ENCODE peak calls at places on chromosomes 13 and 19, in seven cellular contexts. P is IMR-90, F is heart right ventricle, Z is osteocyte, S is fibroblast of the aortic adventitia, Y is fibroblast of lung, W is Peyer's patch. N is an unnamed sample.

GRCh38 chr19:43727593-43727853 is 11.6 kb downstream of the IRGC start:
- DNase-seq in P (no peak), F (no peak), Z (no peak), S (no peak), Y (no peak), W (no peak), N (no peak)

GRCh38 chr19:7925171-7925837 is 631 bp downstream of the CTXN1 start:
- DNase-seq in P (peak; percentile 73), F (peak; percentile 60), Z (peak; percentile 95), S (peak; percentile 68), Y (peak; percentile 71), W (peak; percentile 81), N (peak; percentile 85)

GRCh38 chr19:13153627-13154240 is 3.5 kb downstream of the IER2 start:
- DNase-seq in P (no peak), F (no peak), Z (no peak), S (peak; percentile 44), Y (peak; percentile 51), W (peak; percentile 65), N (no peak)

GRCh38 chr13:44383945-44384344 is 10.3 kb downstream of the SERP2 start:
- DNase-seq in P (no peak), F (no peak), Z (no peak), S (no peak), Y (no peak), W (no peak), N (no peak)

GRCh38 chr19:7515091-7515470 is 822 bp upstream of the ZNF358 start:
- DNase-seq in P (peak; percentile 66), F (peak; percentile 30), Z (no peak), S (no peak), Y (peak; percentile 82), W (peak; percentile 70), N (no peak)

GRCh38 chr13:28489536-28489935 is 5.4 kb downstream of the FLT1 start:
- DNase-seq in P (peak; percentile 45), F (no peak), Z (no peak), S (no peak), Y (no peak), W (no peak), N (no peak)

GRCh38 chr13:113112893-113113845 is 7.6 kb downstream of the F7 start:
- DNase-seq in P (no peak), F (no peak), Z (peak; percentile 38), S (no peak), Y (no peak), W (peak; percentile 30), N (peak; percentile 27)

GRCh38 chr19:35911173-35911572 is 3.1 kb upstream of the TYROBP start:
- DNase-seq in P (no peak), F (no peak), Z (no peak), S (no peak), Y (no peak), W (no peak), N (no peak)

GRCh38 chr13:45142440-45143345 is 22.4 kb downstream of the GTF2F2 start:
- DNase-seq in P (peak; percentile 54), F (no peak), Z (no peak), S (no peak), Y (peak; percentile 17), W (no peak), N (no peak)

GRCh38 chr19:18494267-18494607 is 27.6 kb downstream of the ELL start:
- DNase-seq in P (peak; percentile 69), F (no peak), Z (no peak), S (peak; percentile 61), Y (peak; percentile 39), W (no peak), N (no peak)

GRCh38 chr19:51783373-51783772 is 11.6 kb upstream of the FPR3 start:
- DNase-seq in P (no peak), F (no peak), Z (no peak), S (peak; percentile 30), Y (no peak), W (no peak), N (no peak)

GRCh38 chr19:10431943-10432735 is 11.8 kb downstream of the PDE4A start:
- DNase-seq in P (no peak), F (peak; percentile 77), Z (no peak), S (peak; percentile 27), Y (no peak), W (peak; percentile 90), N (peak; percentile 92)

GRCh38 chr13:113120300-113121182 is 2.1 kb upstream of the F10 start:
- DNase-seq in P (no peak), F (no peak), Z (peak; percentile 71), S (no peak), Y (no peak), W (peak; percentile 34), N (no peak)

GRCh38 chr13:110353339-110353977 is 46.4 kb downstream of the COL4A2 start:
- DNase-seq in P (no peak), F (no peak), Z (no peak), S (no peak), Y (no peak), W (no peak), N (no peak)

GRCh38 chr19:28943651-28944050 is 269.3 kb downstream of the UQCRFS1 start:
- DNase-seq in P (no peak), F (no peak), Z (no peak), S (no peak), Y (no peak), W (no peak), N (no peak)
- TF ChIP-seq CTCF in P (no peak), F (no peak), Z (no peak), S (no peak), Y (no peak), W (no peak), N (no peak)

GRCh38 chr19:45092747-45093678 is at the start of gene PPP1R37:
- DNase-seq in P (peak; percentile 97), F (peak; percentile 95), Z (peak; percentile 97), S (peak; percentile 99), Y (peak; percentile 99), W (peak; percentile 97), N (peak; percentile 97)
- TF ChIP-seq CTCF in P (peak; percentile 36), F (peak; percentile 45), Z (peak; percentile 49), S (peak; percentile 22), Y (no peak), W (peak; percentile 29), N (peak; percentile 19)

DNA sequence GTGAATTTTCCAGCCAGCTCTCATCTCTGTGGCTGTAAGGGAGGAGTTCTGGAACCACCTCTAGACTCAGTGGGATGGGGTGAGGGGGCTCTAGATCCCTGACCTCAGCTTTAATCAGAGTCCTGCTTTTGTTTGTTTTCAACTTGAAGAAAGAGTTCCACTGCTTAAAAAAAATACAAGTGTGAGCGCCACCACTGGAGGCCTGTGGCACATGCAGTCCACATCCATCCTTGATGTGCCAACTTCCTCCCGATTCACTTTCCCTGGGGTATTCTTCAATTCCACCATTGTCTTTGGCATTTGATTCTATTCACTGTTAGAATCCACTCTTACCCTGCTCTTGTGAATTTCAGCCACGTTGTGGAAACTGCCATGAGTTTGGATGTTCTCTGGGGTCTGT is 62.4 kb upstream of the GJB6 start:
- DNase-seq in P (no peak), F (no peak), Z (no peak), S (no peak), Y (no peak), W (no peak), N (no peak)
- TF ChIP-seq CTCF in P (no peak), F (no peak), Z (no peak), S (no peak), Y (no peak), W (no peak), N (no peak)

DNA sequence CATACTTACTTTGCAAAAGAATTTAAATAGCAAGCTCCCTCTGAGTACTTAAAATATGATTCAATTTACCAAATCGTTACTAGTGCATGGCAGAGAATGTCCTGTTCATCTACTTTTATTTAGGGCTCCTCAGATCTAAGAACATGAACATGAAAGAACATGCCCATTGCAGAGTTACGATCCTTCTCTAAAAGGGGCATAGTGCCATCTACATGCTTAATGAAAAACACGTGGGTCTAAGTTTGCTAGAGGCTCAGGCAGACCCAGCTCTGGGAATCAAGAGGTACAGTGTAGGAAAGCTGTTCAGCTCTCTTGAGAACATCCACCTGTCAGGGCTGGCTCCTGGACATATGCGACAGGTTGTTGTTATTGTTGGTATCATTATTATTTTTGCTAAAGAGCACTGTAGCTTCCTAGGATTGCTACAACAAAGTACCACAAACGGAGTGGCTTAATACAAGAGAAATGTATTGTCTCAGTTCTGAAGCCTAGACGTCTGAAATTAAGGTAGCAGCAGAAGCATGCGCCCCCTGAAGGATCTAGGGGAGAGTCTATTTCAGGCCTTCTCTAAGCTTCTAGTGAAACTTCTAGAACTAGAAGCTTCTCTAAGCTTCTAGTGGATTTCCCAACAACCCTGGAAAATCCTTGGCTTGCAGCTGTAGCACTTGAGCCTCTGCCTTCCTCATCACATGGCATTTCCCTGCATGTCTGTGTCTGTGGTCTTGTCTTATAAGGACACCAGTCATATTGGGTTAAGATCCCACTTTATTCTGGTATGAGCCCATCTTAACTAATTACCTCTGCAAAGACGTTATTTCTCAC is 133.9 kb downstream of the DCT start:
- DNase-seq in P (peak; percentile 44), F (no peak), Z (no peak), S (peak; percentile 76), Y (peak; percentile 79), W (no peak), N (no peak)
- TF ChIP-seq CTCF in P (no peak), F (no peak), Z (peak; percentile 55), S (peak; percentile 28), Y (peak; percentile 17), W (no peak), N (no peak)